ENCODE peak calls at places on chromosomes 1 and 21, in eight cellular contexts. I is neural progenitor cell; N is HCT116; D is left ventricle myocardium inferior; V is A549; B is effector memory CD4-positive, alpha-beta T cell; K is colonic mucosa; U is cardiac muscle cell. C is an unnamed sample.

GRCh38 chr1:84436907-84437667 is 38.8 kb downstream of the DNASE2B start:
- DNase-seq in U (no peak), I (no peak), K (no peak), V (no peak), N (no peak), B (no peak), D (no peak), C (no peak)

GRCh38 chr1:37892151-37893047 is 33.0 kb upstream of the MTF1 start:
- DNase-seq in K (no peak), U (no peak), V (no peak), N (no peak), D (no peak), B (no peak), I (no peak), C (no peak)

GRCh38 chr21:33025471-33026298 is at the start of gene OLIG2:
- DNase-seq in K (no peak), V (no peak), D (no peak), U (no peak), B (no peak), I (peak), N (no peak), C (no peak)

GRCh38 chr21:40351006-40351405 is 483.8 kb downstream of the PCP4 start:
- DNase-seq in B (no peak), I (no peak), K (no peak), U (no peak), V (no peak), N (no peak), D (no peak), C (no peak)

GRCh38 chr1:118151312-118151937 is 33.6 kb downstream of the SPAG17 start:
- DNase-seq in I (peak), K (peak), U (peak), V (no peak), N (peak), B (no peak), D (no peak), C (no peak)

GRCh38 chr1:40825430-40825778 is 36.8 kb downstream of the CITED4 start:
- DNase-seq in D (no peak), B (no peak), K (no peak), N (no peak), V (no peak), I (no peak), U (no peak), C (no peak)

GRCh38 chr1:36115200-36115669 is 9.8 kb downstream of the COL8A2 start:
- DNase-seq in V (no peak), N (no peak), I (peak), U (no peak), D (peak), K (peak), B (no peak), C (peak)

GRCh38 chr1:907611-908451 is 15.9 kb upstream of the SAMD11 start:
- DNase-seq in U (no peak), I (peak), K (peak), V (no peak), N (no peak), B (no peak), D (no peak), C (peak)

GRCh38 chr1:38941527-38942019 is at the start of gene RHBDL2:
- DNase-seq in B (no peak), K (peak), D (peak), V (peak), U (no peak), I (peak), N (no peak), C (peak)

GRCh38 chr1:172727956-172728603 is 69.2 kb downstream of the FASLG start:
- DNase-seq in D (no peak), I (peak), V (no peak), N (peak), U (no peak), K (no peak), B (no peak), C (no peak)

GRCh38 chr1:111139234-111139955 is 498 bp downstream of the DRAM2 start:
- DNase-seq in N (peak), U (peak), K (peak), B (no peak), V (peak), I (peak), D (peak), C (no peak)

GRCh38 chr1:235513495-235514366 is 9.5 kb upstream of the B3GALNT2 start:
- DNase-seq in N (peak), K (peak), I (peak), V (peak), U (peak), D (no peak), B (no peak), C (no peak)

GRCh38 chr1:240258910-240259309 is 167.2 kb downstream of the FMN2 start:
- DNase-seq in B (no peak), K (no peak), U (no peak), N (no peak), V (no peak), I (no peak), D (no peak), C (no peak)

GRCh38 chr1:13908128-13908527 is 208.1 kb downstream of the PRDM2 start:
- DNase-seq in B (no peak), D (no peak), I (no peak), K (no peak), N (no peak), V (no peak), U (no peak), C (no peak)

GRCh38 chr1:54453089-54453488 is 46.9 kb upstream of the SSBP3 start:
- DNase-seq in N (no peak), K (no peak), D (no peak), U (no peak), V (no peak), B (no peak), I (no peak), C (no peak)

GRCh38 chr1:101109791-101110190 is 84.2 kb upstream of the DPH5 start:
- DNase-seq in B (no peak), K (no peak), D (no peak), V (no peak), N (no peak), U (no peak), I (no peak), C (no peak)
- H3K27ac ChIP-seq in B (no peak), K (no peak), D (no peak), V (no peak), N (no peak), U (no peak), I (no peak), C (no peak)

GRCh38 chr1:175207971-175208370 is 15.4 kb upstream of the KIAA0040 start:
- DNase-seq in U (no peak), I (no peak), K (no peak), B (no peak), D (no peak), V (no peak), N (no peak), C (no peak)
- H3K27ac ChIP-seq in U (no peak), I (no peak), K (no peak), B (no peak), D (no peak), V (no peak), N (no peak), C (no peak)

GRCh38 chr1:88014126-88014525 is 669.9 kb upstream of the PKN2 start:
- DNase-seq in K (no peak), N (no peak), V (no peak), U (no peak), B (no peak), D (no peak), I (no peak), C (no peak)
- H3K27ac ChIP-seq in K (no peak), N (no peak), V (no peak), U (no peak), B (no peak), D (no peak), I (no peak), C (no peak)

GRCh38 chr1:16019580-16020277 is 1.9 kb upstream of the HSPB7 start:
- DNase-seq in V (no peak), B (no peak), U (peak), N (no peak), K (no peak), I (no peak), D (peak), C (peak)
- H3K27ac ChIP-seq in V (no peak), B (no peak), U (peak), N (no peak), K (peak), I (no peak), D (peak), C (peak)

GRCh38 chr1:23402286-23403037 is 22.1 kb downstream of the TCEA3 start:
- DNase-seq in V (no peak), N (no peak), I (no peak), U (no peak), K (peak), D (no peak), B (no peak), C (no peak)

GRCh38 chr1:23403735-23404486 is 20.6 kb downstream of the TCEA3 start:
- DNase-seq in U (peak), N (peak), I (peak), D (peak), V (peak), K (peak), B (peak), C (peak)

GRCh38 chr1:23403038-23403336 is 21.6 kb downstream of the TCEA3 start:
- DNase-seq in I (no peak), U (no peak), K (no peak), N (peak), D (no peak), B (no peak), V (peak), C (no peak)

GRCh38 chr1:23401313-23401712 is 23.2 kb downstream of the TCEA3 start:
- DNase-seq in I (no peak), K (no peak), U (no peak), N (no peak), V (no peak), B (no peak), D (no peak), C (no peak)

DNA sequence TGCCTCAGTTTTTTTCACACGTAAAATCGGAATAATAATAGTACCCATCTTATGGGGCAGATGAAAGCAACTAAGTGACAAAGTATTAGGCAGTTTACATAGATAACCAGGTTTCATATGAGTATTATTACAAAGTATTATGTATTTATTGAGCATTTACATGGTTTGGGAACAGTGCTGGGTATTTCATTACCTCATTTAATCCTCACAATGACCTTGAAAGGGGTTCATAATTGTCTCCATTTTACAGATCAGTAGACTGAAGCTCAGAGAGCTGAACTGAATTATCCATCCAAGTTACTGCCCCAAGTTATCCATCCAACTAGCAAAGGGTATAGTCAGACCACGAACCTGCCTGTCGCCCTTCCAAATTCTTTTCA is 21.2 kb downstream of the TCEA3 start:
- DNase-seq in V (no peak), K (no peak), D (no peak), I (no peak), N (no peak), U (no peak), B (no peak), C (no peak)
- H3K27ac ChIP-seq in V (peak), K (peak), D (peak), I (no peak), N (peak), U (peak), B (no peak), C (peak)

GRCh38 chr1:32757213-32757895 is 54.8 kb upstream of the SYNC start:
- DNase-seq in K (peak), U (no peak), I (no peak), V (no peak), D (no peak), N (no peak), B (no peak), C (no peak)
- H3K27ac ChIP-seq in K (peak), U (no peak), I (no peak), V (peak), D (no peak), N (peak), B (no peak), C (no peak)

DNA sequence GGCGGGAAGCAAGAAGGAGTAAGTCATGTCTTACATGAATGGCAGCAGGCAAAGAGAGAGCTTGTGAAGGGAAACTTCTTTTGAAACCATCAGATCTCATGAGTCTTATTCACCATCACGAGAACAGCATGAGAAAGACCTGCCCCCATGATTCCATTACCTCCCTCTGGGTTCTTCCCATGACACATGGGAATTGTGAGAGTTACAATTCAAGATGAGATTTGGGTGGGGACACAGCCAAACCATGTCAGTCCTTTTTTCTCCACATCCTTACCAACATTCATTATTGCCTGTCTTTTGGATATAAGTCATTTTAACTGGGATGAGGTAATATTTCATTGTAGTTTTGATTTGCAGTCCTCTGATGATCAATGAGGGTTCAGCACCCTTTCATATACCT is 81.0 kb downstream of the DIRAS3 start:
- DNase-seq in D (no peak), B (no peak), N (no peak), I (no peak), V (no peak), K (no peak), U (no peak), C (no peak)
- H3K27ac ChIP-seq in D (no peak), B (no peak), N (no peak), I (no peak), V (peak), K (no peak), U (no peak), C (no peak)

GRCh38 chr1:203100163-203100867 is 14.5 kb upstream of the MYOG start:
- DNase-seq in V (no peak), U (no peak), N (no peak), K (no peak), I (no peak), B (no peak), D (no peak), C (no peak)
- H3K27ac ChIP-seq in V (no peak), U (no peak), N (no peak), K (no peak), I (no peak), B (no peak), D (no peak), C (no peak)

DNA sequence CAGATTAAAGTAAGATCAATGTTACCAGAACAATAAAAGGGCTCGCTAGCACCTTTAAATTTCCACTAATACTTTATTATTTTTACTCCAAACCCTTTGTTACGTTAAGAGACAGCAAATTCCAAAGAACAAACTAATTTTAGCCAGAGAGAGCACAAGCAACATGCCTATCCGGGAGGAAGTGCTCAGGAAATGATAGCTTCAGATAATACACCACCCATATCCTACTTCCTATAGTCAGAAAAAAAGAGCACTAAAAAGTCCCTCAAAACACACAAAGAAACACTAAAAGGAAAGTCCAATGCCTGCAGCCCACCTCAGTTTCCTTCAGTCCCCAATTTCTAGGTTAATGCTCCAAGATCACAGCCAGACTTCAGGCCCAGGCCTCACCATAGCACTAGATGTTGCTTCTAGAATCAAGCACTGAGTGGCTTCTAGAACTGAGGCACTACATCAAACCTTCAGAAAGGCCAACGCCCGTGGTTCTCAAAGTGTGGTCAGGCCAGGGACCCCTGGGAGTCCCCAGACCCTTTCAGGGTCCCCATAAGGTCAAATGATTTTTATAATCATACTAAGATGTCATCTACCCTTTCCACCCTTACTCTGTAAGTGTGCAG is 142.6 kb downstream of the PSMG1 start:
- DNase-seq in V (no peak), N (no peak), I (no peak), K (no peak), B (no peak), U (no peak), D (no peak), C (peak)
- H3K27ac ChIP-seq in V (no peak), N (no peak), I (no peak), K (no peak), B (no peak), U (peak), D (peak), C (peak)